ENCODE peak calls at places on chromosomes 2 and 18, in six cellular contexts. One of them, this sample, is unnamed.

GRCh38 chr2:124018894-124019293 is 6.2 kb upstream of the CNTNAP5 start:
- DNase-seq in mesenchymal stem cell: no peak
- DNase-seq in neuronal stem cell: no peak
- DNase-seq in IMR-90: no peak
- DNase-seq in trophoblast cell: no peak
- DNase-seq in H1: no peak
- DNase-seq in this sample: no peak

GRCh38 chr2:2000018-2000733 is 255.9 kb upstream of the PXDN start:
- DNase-seq in mesenchymal stem cell: no peak
- DNase-seq in neuronal stem cell: no peak
- DNase-seq in IMR-90: no peak
- DNase-seq in trophoblast cell: no peak
- DNase-seq in H1: no peak
- DNase-seq in this sample: no peak

GRCh38 chr18:78772369-78773302 is 207.0 kb upstream of the SALL3 start:
- DNase-seq in mesenchymal stem cell: no peak
- DNase-seq in neuronal stem cell: no peak
- DNase-seq in IMR-90: no peak
- DNase-seq in trophoblast cell: no peak
- DNase-seq in H1: no peak
- DNase-seq in this sample: no peak

GRCh38 chr2:240512666-240513535 is 44.9 kb downstream of the ANKMY1 start:
- DNase-seq in mesenchymal stem cell: no peak
- DNase-seq in neuronal stem cell: no peak
- DNase-seq in IMR-90: no peak
- DNase-seq in trophoblast cell: no peak
- DNase-seq in H1: no peak
- DNase-seq in this sample: peak; percentile 19

GRCh38 chr2:158189526-158189925 is 87.8 kb downstream of the UPP2 start:
- DNase-seq in mesenchymal stem cell: peak; percentile 41
- DNase-seq in neuronal stem cell: no peak
- DNase-seq in IMR-90: no peak
- DNase-seq in trophoblast cell: no peak
- DNase-seq in H1: no peak
- DNase-seq in this sample: no peak

GRCh38 chr18:6365385-6365784 is 49.3 kb downstream of the L3MBTL4 start:
- DNase-seq in mesenchymal stem cell: no peak
- DNase-seq in neuronal stem cell: no peak
- DNase-seq in IMR-90: no peak
- DNase-seq in trophoblast cell: no peak
- DNase-seq in H1: no peak
- DNase-seq in this sample: no peak

GRCh38 chr2:170361359-170361936 is 183.5 kb downstream of the MYO3B start:
- DNase-seq in mesenchymal stem cell: peak; percentile 71
- DNase-seq in neuronal stem cell: no peak
- DNase-seq in IMR-90: peak; percentile 50
- DNase-seq in trophoblast cell: peak; percentile 80
- DNase-seq in H1: peak; percentile 69
- DNase-seq in this sample: peak; percentile 64

GRCh38 chr2:122070241-122070731 is 314.8 kb downstream of the TSN start:
- DNase-seq in mesenchymal stem cell: no peak
- DNase-seq in neuronal stem cell: no peak
- DNase-seq in IMR-90: no peak
- DNase-seq in trophoblast cell: no peak
- DNase-seq in H1: no peak
- DNase-seq in this sample: no peak

GRCh38 chr2:71930073-71930681 is 217.5 kb downstream of the CYP26B1 start:
- DNase-seq in mesenchymal stem cell: peak; percentile 62
- DNase-seq in neuronal stem cell: no peak
- DNase-seq in IMR-90: no peak
- DNase-seq in trophoblast cell: no peak
- DNase-seq in H1: peak; percentile 33
- DNase-seq in this sample: peak; percentile 15

GRCh38 chr2:71452565-71452964 is 796 bp upstream of the DYSF start:
- DNase-seq in mesenchymal stem cell: peak; percentile 38
- DNase-seq in neuronal stem cell: no peak
- DNase-seq in IMR-90: peak; percentile 38
- DNase-seq in trophoblast cell: peak; percentile 86
- DNase-seq in H1: no peak
- DNase-seq in this sample: peak; percentile 49

GRCh38 chr2:9673914-9674481 is 43.2 kb upstream of the YWHAQ start:
- DNase-seq in mesenchymal stem cell: no peak
- DNase-seq in neuronal stem cell: no peak
- DNase-seq in IMR-90: peak; percentile 14
- DNase-seq in trophoblast cell: no peak
- DNase-seq in H1: no peak
- DNase-seq in this sample: no peak

GRCh38 chr2:121019073-121019472 is 265.9 kb downstream of the TFCP2L1 start:
- DNase-seq in mesenchymal stem cell: no peak
- DNase-seq in neuronal stem cell: no peak
- DNase-seq in IMR-90: peak; percentile 8
- DNase-seq in trophoblast cell: peak; percentile 95
- DNase-seq in H1: no peak
- DNase-seq in this sample: peak; percentile 73

GRCh38 chr18:11047156-11047555 is 102.2 kb downstream of the PIEZO2 start:
- DNase-seq in mesenchymal stem cell: peak; percentile 88
- DNase-seq in neuronal stem cell: no peak
- DNase-seq in IMR-90: peak; percentile 30
- DNase-seq in trophoblast cell: peak; percentile 7
- DNase-seq in H1: no peak
- DNase-seq in this sample: no peak

GRCh38 chr2:191688934-191689695 is 11.2 kb downstream of the NABP1 start:
- DNase-seq in mesenchymal stem cell: peak; percentile 67
- DNase-seq in neuronal stem cell: no peak
- DNase-seq in IMR-90: peak; percentile 80
- DNase-seq in trophoblast cell: peak; percentile 96
- DNase-seq in H1: no peak
- DNase-seq in this sample: no peak

GRCh38 chr2:224369028-224369632 is 32.8 kb downstream of the FAM124B start:
- DNase-seq in mesenchymal stem cell: peak; percentile 59
- DNase-seq in neuronal stem cell: peak; percentile 41
- DNase-seq in IMR-90: peak; percentile 49
- DNase-seq in trophoblast cell: peak; percentile 72
- DNase-seq in H1: no peak
- DNase-seq in this sample: no peak

GRCh38 chr2:8249191-8249590 is 432.7 kb upstream of the ID2 start:
- DNase-seq in mesenchymal stem cell: no peak
- DNase-seq in neuronal stem cell: no peak
- DNase-seq in IMR-90: no peak
- DNase-seq in trophoblast cell: no peak
- DNase-seq in H1: no peak
- DNase-seq in this sample: peak; percentile 15

GRCh38 chr2:113183703-113184102 is 9.9 kb downstream of the PSD4 start:
- DNase-seq in mesenchymal stem cell: no peak
- DNase-seq in neuronal stem cell: no peak
- DNase-seq in IMR-90: no peak
- DNase-seq in trophoblast cell: no peak
- DNase-seq in H1: no peak
- DNase-seq in this sample: no peak

GRCh38 chr18:43681661-43682060 is 404.4 kb upstream of the SYT4 start:
- DNase-seq in mesenchymal stem cell: no peak
- DNase-seq in neuronal stem cell: no peak
- DNase-seq in IMR-90: no peak
- DNase-seq in trophoblast cell: no peak
- DNase-seq in H1: no peak
- DNase-seq in this sample: no peak

GRCh38 chr2:203396667-203397066 is 68.5 kb downstream of the ABI2 start:
- DNase-seq in mesenchymal stem cell: peak; percentile 11
- DNase-seq in neuronal stem cell: no peak
- DNase-seq in IMR-90: no peak
- DNase-seq in trophoblast cell: peak; percentile 24
- DNase-seq in H1: peak; percentile 69
- DNase-seq in this sample: peak; percentile 91

GRCh38 chr2:186911551-186912085 is 62.6 kb upstream of the ZSWIM2 start:
- DNase-seq in mesenchymal stem cell: no peak
- DNase-seq in neuronal stem cell: no peak
- DNase-seq in IMR-90: no peak
- DNase-seq in trophoblast cell: no peak
- DNase-seq in H1: no peak
- DNase-seq in this sample: no peak

GRCh38 chr2:218010838-218011616 is 8.2 kb upstream of the TNS1 start:
- DNase-seq in mesenchymal stem cell: no peak
- DNase-seq in neuronal stem cell: no peak
- DNase-seq in IMR-90: no peak
- DNase-seq in trophoblast cell: no peak
- DNase-seq in H1: no peak
- DNase-seq in this sample: peak; percentile 43
- H2AFZ ChIP-seq in mesenchymal stem cell: no peak overlapping the region
- H2AFZ ChIP-seq in neuronal stem cell: no peak overlapping the region
- H2AFZ ChIP-seq in IMR-90: peak overlapping the region; percentile 96
- H2AFZ ChIP-seq in trophoblast cell: no peak overlapping the region
- H2AFZ ChIP-seq in H1: peak overlapping the region; percentile 57
- H2AFZ ChIP-seq in this sample: no peak overlapping the region

GRCh38 chr2:166573393-166573792 is 79.3 kb upstream of the SCN7A start:
- DNase-seq in mesenchymal stem cell: peak; percentile 56
- DNase-seq in neuronal stem cell: peak; percentile 17
- DNase-seq in IMR-90: peak; percentile 77
- DNase-seq in trophoblast cell: no peak
- DNase-seq in H1: no peak
- DNase-seq in this sample: peak; percentile 38
- H3K14ac ChIP-seq in mesenchymal stem cell: no peak overlapping the region
- H3K14ac ChIP-seq in neuronal stem cell: no peak overlapping the region
- H3K14ac ChIP-seq in IMR-90: peak overlapping the region; percentile 3
- H3K14ac ChIP-seq in trophoblast cell: no peak overlapping the region
- H3K14ac ChIP-seq in H1: no peak overlapping the region
- H3K14ac ChIP-seq in this sample: no peak overlapping the region

GRCh38 chr2:30421026-30421425 is 26.0 kb upstream of the LCLAT1 start:
- DNase-seq in mesenchymal stem cell: peak; percentile 11
- DNase-seq in neuronal stem cell: no peak
- DNase-seq in IMR-90: no peak
- DNase-seq in trophoblast cell: peak; percentile 67
- DNase-seq in H1: no peak
- DNase-seq in this sample: no peak
- H2AFZ ChIP-seq in mesenchymal stem cell: no peak overlapping the region
- H2AFZ ChIP-seq in neuronal stem cell: no peak overlapping the region
- H2AFZ ChIP-seq in IMR-90: no peak overlapping the region
- H2AFZ ChIP-seq in trophoblast cell: no peak overlapping the region
- H2AFZ ChIP-seq in H1: no peak overlapping the region
- H2AFZ ChIP-seq in this sample: peak overlapping the region; percentile 22

DNA sequence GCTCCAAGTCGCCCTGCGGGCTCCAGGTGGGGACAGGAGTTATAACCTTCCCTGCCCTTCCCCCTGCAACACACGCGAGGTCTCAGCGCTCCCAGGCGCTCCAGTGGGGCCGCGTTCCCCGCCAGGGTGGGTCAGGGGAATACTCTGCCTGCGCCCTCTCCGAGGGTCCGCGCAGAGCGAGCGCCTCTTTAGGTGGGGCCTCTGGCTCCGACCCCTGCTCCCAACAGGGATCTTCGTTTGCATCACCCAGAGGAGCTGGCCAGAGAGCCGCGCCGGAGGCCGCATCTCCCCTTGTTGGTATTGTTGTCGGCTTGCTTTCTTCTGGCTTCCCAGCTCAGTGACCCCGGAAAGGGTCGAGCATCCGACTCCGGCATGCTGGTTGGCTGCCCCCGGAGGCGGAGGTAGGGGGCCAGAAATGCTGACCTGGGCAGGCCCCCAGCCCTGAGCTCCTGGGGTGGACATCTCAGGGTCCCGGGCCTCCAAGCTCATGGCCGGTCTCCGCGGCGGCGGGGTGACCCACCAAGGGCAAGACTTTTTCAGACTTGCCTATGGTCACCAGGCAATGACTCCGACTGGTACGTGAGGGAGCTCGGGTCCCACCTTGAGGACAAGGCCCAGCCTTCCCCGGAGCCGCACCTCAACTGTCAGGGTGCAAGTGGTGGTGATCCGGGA is 11.2 kb upstream of the EN1 start:
- DNase-seq in mesenchymal stem cell: no peak
- DNase-seq in neuronal stem cell: peak; percentile 26
- DNase-seq in IMR-90: no peak
- DNase-seq in trophoblast cell: no peak
- DNase-seq in H1: peak; percentile 71
- DNase-seq in this sample: peak; percentile 58
- H3K14ac ChIP-seq in mesenchymal stem cell: no peak overlapping the region
- H3K14ac ChIP-seq in neuronal stem cell: no peak overlapping the region
- H3K14ac ChIP-seq in IMR-90: no peak overlapping the region
- H3K14ac ChIP-seq in trophoblast cell: no peak overlapping the region
- H3K14ac ChIP-seq in H1: no peak overlapping the region
- H3K14ac ChIP-seq in this sample: no peak overlapping the region

GRCh38 chr2:133568172-133568571 is at the start of gene NCKAP5:
- DNase-seq in mesenchymal stem cell: peak; percentile 73
- DNase-seq in neuronal stem cell: peak; percentile 38
- DNase-seq in IMR-90: peak; percentile 82
- DNase-seq in trophoblast cell: no peak
- DNase-seq in H1: no peak
- DNase-seq in this sample: no peak
- H2AFZ ChIP-seq in mesenchymal stem cell: no peak within 1 kb of the TSS
- H2AFZ ChIP-seq in neuronal stem cell: no peak within 1 kb of the TSS
- H2AFZ ChIP-seq in IMR-90: peak within 1 kb of the TSS; percentile 75
- H2AFZ ChIP-seq in trophoblast cell: no peak within 1 kb of the TSS
- H2AFZ ChIP-seq in H1: no peak within 1 kb of the TSS
- H2AFZ ChIP-seq in this sample: no peak within 1 kb of the TSS

GRCh38 chr18:13622751-13623150 is 103.6 kb downstream of the FAM210A start:
- DNase-seq in mesenchymal stem cell: no peak
- DNase-seq in neuronal stem cell: no peak
- DNase-seq in IMR-90: no peak
- DNase-seq in trophoblast cell: no peak
- DNase-seq in H1: no peak
- DNase-seq in this sample: no peak

GRCh38 chr18:13621886-13622619 is 104.3 kb downstream of the FAM210A start:
- DNase-seq in mesenchymal stem cell: no peak
- DNase-seq in neuronal stem cell: no peak
- DNase-seq in IMR-90: no peak
- DNase-seq in trophoblast cell: no peak
- DNase-seq in H1: no peak
- DNase-seq in this sample: no peak

GRCh38 chr18:13620206-13620672 is 106.1 kb downstream of the FAM210A start:
- DNase-seq in mesenchymal stem cell: no peak
- DNase-seq in neuronal stem cell: no peak
- DNase-seq in IMR-90: no peak
- DNase-seq in trophoblast cell: no peak
- DNase-seq in H1: no peak
- DNase-seq in this sample: no peak

GRCh38 chr18:13620818-13621445 is 105.4 kb downstream of the FAM210A start:
- DNase-seq in mesenchymal stem cell: no peak
- DNase-seq in neuronal stem cell: no peak
- DNase-seq in IMR-90: no peak
- DNase-seq in trophoblast cell: no peak
- DNase-seq in H1: no peak
- DNase-seq in this sample: no peak

GRCh38 chr18:13621446-13621849 is 104.9 kb downstream of the FAM210A start:
- DNase-seq in mesenchymal stem cell: no peak
- DNase-seq in neuronal stem cell: no peak
- DNase-seq in IMR-90: no peak
- DNase-seq in trophoblast cell: no peak
- DNase-seq in H1: no peak
- DNase-seq in this sample: no peak
- H3K14ac ChIP-seq in mesenchymal stem cell: peak overlapping the region; percentile 64
- H3K14ac ChIP-seq in neuronal stem cell: no peak overlapping the region
- H3K14ac ChIP-seq in IMR-90: no peak overlapping the region
- H3K14ac ChIP-seq in trophoblast cell: no peak overlapping the region
- H3K14ac ChIP-seq in H1: no peak overlapping the region
- H3K14ac ChIP-seq in this sample: no peak overlapping the region